ENCODE peak calls at places on chromosomes 5 and 9, in six cellular contexts. P, R, O, D, H and U are unnamed samples.

GRCh38 chr5:124651663-124652513 is 94.6 kb downstream of the ZNF608 start:
- DNase-seq in P (peak), R (no peak), O (peak), D (peak), H (peak), U (peak)

GRCh38 chr5:132301341-132302274 is 7.4 kb downstream of the SLC22A4 start:
- DNase-seq in P (no peak), R (no peak), O (no peak), D (no peak), H (no peak), U (no peak)

GRCh38 chr5:159478950-159479349 is 148.7 kb upstream of the IL12B start:
- DNase-seq in P (no peak), R (no peak), O (no peak), D (no peak), H (no peak), U (no peak)

GRCh38 chr5:174570662-174571061 is 153.7 kb upstream of the MSX2 start:
- DNase-seq in P (no peak), R (no peak), O (no peak), D (no peak), H (no peak), U (no peak)

GRCh38 chr9:130989891-130990290 is 19.1 kb upstream of the LAMC3 start:
- DNase-seq in P (no peak), R (no peak), O (no peak), D (no peak), H (no peak), U (no peak)

GRCh38 chr9:12718482-12719026 is 25.4 kb downstream of the TYRP1 start:
- DNase-seq in P (no peak), R (peak), O (peak), D (peak), H (no peak), U (peak)

GRCh38 chr5:134083517-134083916 is 31.0 kb upstream of the TCF7 start:
- DNase-seq in P (no peak), R (no peak), O (no peak), D (no peak), H (no peak), U (no peak)

GRCh38 chr5:154753792-154754191 is 1.4 kb upstream of the LARP1 start:
- DNase-seq in P (peak), R (no peak), O (peak), D (peak), H (peak), U (no peak)

GRCh38 chr5:107305999-107306398 is 364.7 kb downstream of the EFNA5 start:
- DNase-seq in P (no peak), R (no peak), O (no peak), D (no peak), H (no peak), U (no peak)

GRCh38 chr9:125977223-125977622 is 230.1 kb downstream of the PBX3 start:
- DNase-seq in P (no peak), R (no peak), O (no peak), D (no peak), H (no peak), U (no peak)

GRCh38 chr5:173011602-173012001 is 28.0 kb downstream of the ATP6V0E1 start:
- DNase-seq in P (peak), R (no peak), O (no peak), D (no peak), H (no peak), U (no peak)

GRCh38 chr5:166341708-166342329 is 1949.6 kb upstream of the WWC1 start:
- DNase-seq in P (no peak), R (no peak), O (no peak), D (peak), H (no peak), U (no peak)

GRCh38 chr5:116509483-116510244 is 65.0 kb downstream of the SEMA6A start:
- DNase-seq in P (no peak), R (no peak), O (peak), D (no peak), H (no peak), U (no peak)

GRCh38 chr9:93114169-93114983 is 18.4 kb downstream of the CARD19 start:
- DNase-seq in P (no peak), R (no peak), O (no peak), D (peak), H (no peak), U (no peak)

GRCh38 chr9:120944434-120945125 is 18.0 kb upstream of the TRAF1 start:
- DNase-seq in P (no peak), R (no peak), O (no peak), D (no peak), H (no peak), U (no peak)

GRCh38 chr9:134325096-134325812 is 1.0 kb upstream of the RXRA start:
- DNase-seq in P (peak), R (no peak), O (peak), D (peak), H (no peak), U (no peak)

GRCh38 chr5:123125172-123125508 is 36.1 kb downstream of the PRDM6 start:
- DNase-seq in P (no peak), R (no peak), O (no peak), D (no peak), H (no peak), U (no peak)

GRCh38 chr5:54362434-54362833 is 52.1 kb upstream of the ARL15 start:
- DNase-seq in P (peak), R (no peak), O (peak), D (no peak), H (no peak), U (no peak)

GRCh38 chr9:27528886-27529315 is 713 bp downstream of the MOB3B start:
- DNase-seq in P (peak), R (peak), O (peak), D (peak), H (no peak), U (no peak)

GRCh38 chr5:173845321-173845720 is 42.8 kb upstream of the CPEB4 start:
- DNase-seq in P (no peak), R (no peak), O (no peak), D (no peak), H (no peak), U (no peak)

GRCh38 chr9:120846251-120846869 is 3.6 kb upstream of the PSMD5 start:
- DNase-seq in P (no peak), R (no peak), O (no peak), D (no peak), H (no peak), U (no peak)

GRCh38 chr9:134648701-134649525 is 7.3 kb downstream of the COL5A1 start:
- DNase-seq in P (no peak), R (no peak), O (peak), D (no peak), H (no peak), U (no peak)

GRCh38 chr5:142608094-142608493 is 77.8 kb downstream of the FGF1 start:
- DNase-seq in P (no peak), R (no peak), O (no peak), D (no peak), H (no peak), U (no peak)

GRCh38 chr5:119255571-119256356 is 100.1 kb upstream of the TNFAIP8 start:
- DNase-seq in P (peak), R (peak), O (peak), D (peak), H (no peak), U (peak)

GRCh38 chr5:10479226-10479721 is 37.6 kb downstream of the ROPN1L start:
- DNase-seq in P (no peak), R (no peak), O (peak), D (peak), H (no peak), U (no peak)

GRCh38 chr5:138503487-138504270 is 38.4 kb downstream of the EGR1 start:
- DNase-seq in P (peak), R (no peak), O (peak), D (peak), H (peak), U (peak)

GRCh38 chr5:177472460-177473441 is 683 bp downstream of the DBN1 start:
- DNase-seq in P (peak), R (no peak), O (no peak), D (peak), H (no peak), U (no peak)

GRCh38 chr5:7078901-7079300 is 317.0 kb upstream of the ADCY2 start:
- DNase-seq in P (no peak), R (peak), O (no peak), D (peak), H (no peak), U (peak)

GRCh38 chr5:82092-82491 is 9.9 kb upstream of the PLEKHG4B start:
- DNase-seq in P (no peak), R (peak), O (peak), D (peak), H (no peak), U (no peak)

GRCh38 chr9:5586391-5586802 is 42.5 kb upstream of the RIC1 start:
- DNase-seq in P (no peak), R (no peak), O (peak), D (no peak), H (peak), U (no peak)